ENCODE peak calls at places on chromosomes 1 and 21, in eight cellular contexts. Z is stomach, H is A549, I is right cardiac atrium, W is lower lobe of right lung, L is RWPE2, Y is HCT116, V is MM.1S. S is an unnamed sample. For H3K4me1, the result is how much of the 10 kb centered on the place peaks cover.

GRCh38 chr1:6646499-6647148 is 22.0 kb downstream of the THAP3 start:
- DNase-seq in Y (peak), Z (peak), H (peak), V (peak), I (no peak), W (no peak), L (no peak), S (no peak)

GRCh38 chr1:54697896-54698295 is 17.8 kb upstream of the TTC4 start:
- DNase-seq in W (no peak), Z (no peak), L (no peak), V (no peak), I (no peak), H (no peak), Y (no peak), S (no peak)

GRCh38 chr1:79100385-79100784 is 93.9 kb upstream of the ADGRL4 start:
- DNase-seq in V (no peak), H (no peak), Z (no peak), Y (no peak), I (no peak), W (no peak), L (no peak), S (no peak)

GRCh38 chr1:205263580-205264190 is 35.9 kb downstream of the TMCC2 start:
- DNase-seq in Y (no peak), L (no peak), Z (no peak), H (no peak), I (no peak), W (no peak), V (no peak), S (no peak)

GRCh38 chr1:157450106-157450505 is 102.2 kb downstream of the FCRL5 start:
- DNase-seq in L (no peak), W (no peak), Y (no peak), I (no peak), H (no peak), Z (no peak), V (no peak), S (no peak)

GRCh38 chr1:29548091-29548490 is 311.8 kb downstream of the PTPRU start:
- DNase-seq in L (no peak), Y (no peak), I (no peak), Z (no peak), V (no peak), W (no peak), H (no peak), S (no peak)

GRCh38 chr1:240693036-240693435 is 81.1 kb upstream of the GREM2 start:
- DNase-seq in H (no peak), I (no peak), Z (no peak), Y (no peak), W (no peak), L (no peak), V (no peak), S (no peak)

GRCh38 chr1:10189659-10190058 is 20.7 kb upstream of the KIF1B start:
- DNase-seq in V (peak), Y (no peak), W (no peak), I (no peak), L (no peak), Z (no peak), H (no peak), S (no peak)

GRCh38 chr1:3055051-3055450 is 14.0 kb upstream of the PRDM16 start:
- DNase-seq in W (no peak), Y (no peak), I (no peak), Z (peak), H (no peak), V (no peak), L (no peak), S (no peak)

GRCh38 chr1:158025576-158026230 is 32.3 kb downstream of the KIRREL1 start:
- DNase-seq in H (no peak), Z (no peak), I (no peak), V (no peak), Y (no peak), W (no peak), L (no peak), S (no peak)

GRCh38 chr1:91736999-91737615 is 148.8 kb downstream of the TGFBR3 start:
- DNase-seq in H (peak), W (no peak), I (no peak), Z (no peak), L (peak), V (no peak), Y (peak), S (no peak)

GRCh38 chr1:167297222-167298214 is 76.8 kb downstream of the POU2F1 start:
- DNase-seq in V (no peak), W (no peak), I (peak), L (no peak), H (no peak), Y (no peak), Z (peak), S (no peak)

GRCh38 chr1:31637915-31638673 is 6.6 kb downstream of the PEF1 start:
- DNase-seq in H (no peak), L (no peak), V (no peak), I (peak), Z (no peak), Y (no peak), W (no peak), S (no peak)

GRCh38 chr21:46093668-46094400 is 4.1 kb upstream of the COL6A2 start:
- DNase-seq in H (no peak), I (no peak), L (no peak), Z (peak), W (no peak), Y (no peak), V (no peak), S (no peak)

GRCh38 chr1:91700332-91700731 is 185.6 kb downstream of the TGFBR3 start:
- DNase-seq in V (no peak), L (no peak), H (no peak), I (no peak), W (no peak), Z (no peak), Y (no peak), S (no peak)

GRCh38 chr1:16386454-16387113 is 19.5 kb downstream of the SZRD1 start:
- DNase-seq in I (no peak), W (no peak), H (peak), V (no peak), Y (no peak), L (no peak), Z (no peak), S (no peak)

GRCh38 chr1:234963180-234963903 is 165.3 kb downstream of the TOMM20 start:
- DNase-seq in H (peak), L (no peak), I (peak), Z (peak), Y (no peak), V (peak), W (peak), S (no peak)

GRCh38 chr1:85933901-85934300 is 222.7 kb downstream of the COL24A1 start:
- DNase-seq in L (no peak), V (no peak), W (no peak), Y (no peak), I (no peak), H (no peak), Z (no peak), S (no peak)

GRCh38 chr1:56508523-56508983 is 70.8 kb downstream of the PLPP3 start:
- DNase-seq in L (no peak), Z (peak), I (peak), W (peak), V (no peak), Y (no peak), H (no peak), S (no peak)

GRCh38 chr1:67588186-67588865 is 96.7 kb upstream of the GADD45A start:
- DNase-seq in W (no peak), I (no peak), Z (no peak), H (no peak), Y (no peak), L (no peak), V (no peak), S (no peak)

GRCh38 chr1:82625562-82625961 is 824.8 kb downstream of the ADGRL2 start:
- DNase-seq in V (no peak), Z (no peak), I (no peak), L (no peak), Y (no peak), H (no peak), W (no peak), S (no peak)

GRCh38 chr1:22038036-22038435 is 14.5 kb upstream of the CDC42 start:
- DNase-seq in H (no peak), I (no peak), W (no peak), V (no peak), Z (no peak), Y (no peak), L (no peak), S (no peak)

GRCh38 chr1:54287176-54287650 is 87.2 kb downstream of the MRPL37 start:
- DNase-seq in W (peak), I (peak), Y (no peak), H (no peak), V (no peak), L (no peak), Z (peak), S (no peak)

GRCh38 chr1:229440821-229441537 is 7.1 kb upstream of the ACTA1 start:
- DNase-seq in V (peak), I (no peak), L (no peak), W (no peak), Z (no peak), Y (no peak), H (no peak), S (no peak)

GRCh38 chr1:234597894-234598293 is 12.1 kb downstream of the IRF2BP2 start:
- DNase-seq in V (peak), W (no peak), I (peak), L (no peak), Y (no peak), H (peak), Z (peak), S (no peak)

GRCh38 chr1:51000160-51000559 is 30.1 kb downstream of the CDKN2C start:
- DNase-seq in L (no peak), Y (no peak), V (peak), I (no peak), H (no peak), Z (no peak), W (no peak), S (no peak)

GRCh38 chr21:43921979-43922945 is 57.2 kb downstream of the AGPAT3 start:
- DNase-seq in I (peak), W (no peak), L (no peak), Z (no peak), V (no peak), Y (no peak), H (no peak), S (no peak)

GRCh38 chr1:23525558-23526174 is 5.4 kb downstream of the E2F2 start:
- DNase-seq in H (no peak), I (no peak), Z (no peak), L (no peak), V (peak), W (no peak), Y (no peak), S (no peak)
- H3K4me3 ChIP-seq in H (no peak), I (no peak), Z (no peak), L (no peak), V (peak), W (no peak), Y (no peak), S (no peak)

DNA sequence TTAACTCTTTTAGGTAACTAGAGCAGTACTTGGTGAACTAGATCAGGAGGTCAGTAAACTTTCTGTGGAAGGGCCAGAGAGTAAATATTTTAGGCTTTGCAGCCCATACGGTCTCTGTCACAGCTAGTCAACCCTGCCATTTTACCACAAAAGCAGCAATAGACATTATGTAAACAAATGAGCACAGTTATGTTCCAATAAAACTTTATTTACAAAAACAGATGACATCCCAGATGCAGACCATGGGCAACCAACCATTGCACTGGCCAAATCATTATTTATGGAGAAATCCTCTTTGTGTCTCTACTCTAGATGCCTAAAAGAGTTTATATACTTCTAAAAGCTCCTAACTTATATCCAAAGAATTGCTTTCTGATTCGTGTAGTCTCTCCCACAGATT is 192.4 kb downstream of the HS2ST1 start:
- DNase-seq in H (no peak), Z (no peak), W (no peak), I (no peak), V (no peak), L (no peak), Y (no peak), S (no peak)
- H3K4me1 ChIP-seq in H (under half), Z (under half), W (under half), I (under half), V (under half), L (under half), Y (under half), S (under half)

DNA sequence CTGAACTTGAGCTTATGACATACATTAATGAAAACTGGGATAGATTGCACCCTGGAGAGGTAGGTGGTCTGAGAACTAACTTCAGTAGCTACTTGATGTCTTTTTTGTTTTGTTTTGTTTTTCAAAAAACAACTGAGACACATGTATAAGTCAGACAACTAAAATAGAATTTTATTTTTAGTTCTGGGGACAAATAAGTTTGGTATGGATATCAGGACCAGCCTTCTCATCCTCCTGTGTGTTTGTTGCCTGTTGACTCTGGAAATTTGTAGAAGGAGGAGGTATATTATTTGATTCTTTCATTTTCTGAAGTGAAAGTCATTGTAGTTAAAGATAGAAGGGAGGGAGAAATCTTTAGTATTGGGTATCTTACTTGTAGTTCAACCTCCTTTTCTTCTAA is 41.5 kb downstream of the MTF2 start:
- DNase-seq in W (no peak), H (no peak), I (no peak), L (no peak), Z (no peak), Y (no peak), V (no peak), S (no peak)
- H3K4me3 ChIP-seq in W (no peak), H (no peak), I (no peak), L (no peak), Z (no peak), Y (no peak), V (no peak), S (no peak)

GRCh38 chr1:27138927-27139326 is 16.0 kb downstream of the SLC9A1 start:
- DNase-seq in I (peak), W (no peak), L (no peak), H (no peak), Z (no peak), V (no peak), Y (no peak), S (no peak)

GRCh38 chr1:27141266-27142003 is 13.5 kb downstream of the SLC9A1 start:
- DNase-seq in I (no peak), W (peak), V (no peak), Z (peak), L (peak), H (no peak), Y (no peak), S (no peak)

GRCh38 chr1:27138368-27138767 is 16.6 kb downstream of the SLC9A1 start:
- DNase-seq in L (no peak), V (no peak), W (no peak), H (no peak), Y (no peak), Z (no peak), I (no peak), S (no peak)

GRCh38 chr1:27137544-27138075 is 17.3 kb downstream of the SLC9A1 start:
- DNase-seq in V (no peak), Y (no peak), Z (peak), I (peak), W (peak), L (no peak), H (no peak), S (no peak)

DNA sequence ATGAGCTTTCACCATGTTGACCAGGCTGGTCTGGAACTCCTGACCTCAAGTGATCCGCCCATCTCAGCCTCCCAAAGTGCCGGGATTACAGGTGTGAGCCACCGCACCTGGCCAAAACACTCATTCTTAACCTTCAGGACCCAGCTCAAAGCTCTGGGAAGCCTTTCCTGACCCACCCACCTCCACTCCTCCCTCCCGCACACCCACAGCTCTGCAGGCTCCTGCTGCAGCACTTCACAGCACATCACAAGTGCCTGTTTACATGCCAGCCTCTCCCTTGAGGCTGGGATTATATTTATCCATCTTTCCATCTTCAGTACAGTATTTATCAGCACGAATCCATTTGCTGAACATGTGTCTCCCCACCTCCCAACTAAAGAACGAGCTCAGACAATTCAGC is 14.9 kb downstream of the SLC9A1 start:
- DNase-seq in W (no peak), H (no peak), Y (no peak), Z (no peak), L (no peak), V (no peak), I (no peak), S (no peak)
- H3K4me1 ChIP-seq in W (half or more), H (under half), Y (half or more), Z (half or more), L (under half), V (under half), I (under half), S (under half)

GRCh38 chr1:201713093-201713810 is 115.7 kb upstream of the IPO9 start:
- DNase-seq in L (peak), Y (peak), Z (peak), V (no peak), H (peak), I (peak), W (peak), S (no peak)
- H3K4me3 ChIP-seq in L (no peak), Y (peak), Z (no peak), V (no peak), H (no peak), I (no peak), W (no peak), S (no peak)

GRCh38 chr1:211788626-211789025 is 41.9 kb downstream of the LPGAT1 start:
- DNase-seq in H (no peak), W (no peak), L (no peak), Y (no peak), Z (no peak), V (no peak), I (no peak), S (no peak)
- H3K4me1 ChIP-seq in H (under half), W (under half), L (under half), Y (under half), Z (under half), V (under half), I (under half), S (under half)

DNA sequence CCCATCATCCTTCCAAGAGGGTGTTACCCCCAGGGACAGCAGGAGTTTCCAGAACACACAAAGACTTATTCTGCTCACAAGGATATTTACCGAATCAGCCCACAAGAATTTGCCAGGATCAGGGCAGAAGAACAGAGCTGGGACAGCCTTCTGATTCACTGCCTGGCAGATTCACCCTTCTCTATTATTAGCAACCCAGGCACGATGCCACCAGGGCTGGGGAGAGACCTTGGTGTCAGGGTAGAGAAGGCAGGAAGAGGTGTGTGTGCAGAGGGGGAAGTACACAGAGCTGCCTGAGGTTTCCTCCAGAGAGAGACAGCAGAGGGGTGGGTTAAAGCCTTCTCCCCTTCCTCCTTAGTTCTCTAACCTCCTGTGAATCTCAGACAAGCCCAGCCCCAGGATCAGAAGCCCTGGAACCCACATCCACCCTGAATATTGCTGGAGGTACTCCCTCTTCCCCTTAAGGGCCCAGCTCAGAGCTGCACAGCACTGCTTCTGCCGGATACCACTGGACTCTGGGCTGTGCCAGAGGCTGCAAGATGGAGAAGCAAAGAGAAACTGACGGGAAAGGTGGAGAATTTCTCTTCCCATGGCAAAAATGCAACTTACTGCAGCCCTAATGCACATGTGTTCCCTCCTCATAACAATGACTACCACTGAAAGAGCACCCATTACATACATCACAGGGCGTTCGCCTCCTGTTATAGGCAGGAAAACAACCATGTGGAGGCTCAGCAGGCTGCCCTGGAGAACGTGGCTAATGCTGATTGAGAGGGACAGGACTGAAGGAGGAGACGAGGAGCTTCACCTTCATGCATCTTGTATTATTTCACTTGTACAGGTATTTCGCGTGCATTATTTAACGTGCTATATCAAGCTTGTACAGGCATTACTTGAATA is 61.7 kb downstream of the ITPKB start:
- DNase-seq in W (no peak), Z (peak), I (peak), Y (no peak), H (peak), V (peak), L (no peak), S (no peak)
- H3K4me3 ChIP-seq in W (no peak), Z (no peak), I (no peak), Y (no peak), H (no peak), V (no peak), L (no peak), S (no peak)

DNA sequence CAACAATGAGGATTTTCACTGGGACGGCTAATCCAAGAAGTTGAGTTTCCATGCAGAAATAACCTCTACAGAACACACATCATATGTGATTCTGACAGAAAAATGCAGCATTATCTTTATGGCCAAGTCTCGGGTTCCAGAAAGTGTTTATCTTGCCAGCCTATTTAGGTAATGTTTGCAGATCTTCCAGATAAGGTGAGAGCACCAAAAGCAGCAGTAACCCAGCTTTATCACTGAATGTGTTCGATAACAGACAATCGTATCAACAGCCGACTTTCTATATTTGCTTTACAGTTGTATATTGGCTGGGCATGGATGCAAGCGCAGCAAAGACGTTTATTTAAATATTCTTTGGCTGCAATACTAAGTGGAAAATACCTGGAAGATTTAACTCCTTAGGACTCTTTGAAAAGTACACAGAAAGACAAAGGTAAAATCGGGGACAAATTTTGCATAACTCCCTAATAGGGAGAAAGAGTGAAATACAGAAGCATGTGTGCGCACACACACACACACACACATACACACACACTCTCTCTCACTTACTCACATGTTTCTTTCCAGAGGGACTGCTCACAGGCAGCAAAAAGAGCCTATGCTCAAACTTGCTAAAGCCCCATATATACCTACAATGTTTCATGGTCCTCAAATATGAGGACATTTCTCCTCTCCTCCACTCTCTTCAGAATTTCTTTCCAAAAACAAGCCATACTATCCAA is 3.1 kb upstream of the CTSK start:
- DNase-seq in Z (peak), I (no peak), Y (no peak), L (no peak), V (no peak), W (no peak), H (no peak), S (no peak)
- H3K4me1 ChIP-seq in Z (under half), I (under half), Y (under half), L (under half), V (under half), W (under half), H (under half), S (under half)

S was measured in iPS DF 6.9.